ENCODE peak calls at places on chromosomes 2 and 18, in seven cellular contexts. G is A549, T is transverse colon, B is tibial nerve, M is stomach, E is SK-N-SH, N is sigmoid colon. J is an unnamed sample.

GRCh38 chr2:82013641-82014040 is 1709.1 kb upstream of the LRRTM1 start:
- DNase-seq in G (no peak), T (no peak), B (no peak), M (no peak), E (no peak), N (no peak), J (no peak)

GRCh38 chr2:237919593-237919992 is 47.2 kb upstream of the UBE2F start:
- DNase-seq in G (no peak), T (no peak), B (no peak), M (no peak), E (no peak), N (peak; percentile 60), J (no peak)

GRCh38 chr2:59630789-59631188 is 922.7 kb downstream of the BCL11A start:
- DNase-seq in G (no peak), T (no peak), B (no peak), M (no peak), E (no peak), N (no peak), J (no peak)

GRCh38 chr2:54755641-54756326 is 32.3 kb downstream of the EML6 start:
- DNase-seq in G (no peak), T (peak; percentile 28), B (no peak), M (no peak), E (no peak), N (no peak), J (no peak)

GRCh38 chr18:61852496-61852895 is 40.3 kb downstream of the RNF152 start:
- DNase-seq in G (no peak), T (no peak), B (no peak), M (no peak), E (no peak), N (no peak), J (no peak)

GRCh38 chr2:74917702-74918619 is 40.5 kb upstream of the POLE4 start:
- DNase-seq in G (peak; percentile 42), T (no peak), B (no peak), M (no peak), E (no peak), N (no peak), J (no peak)

GRCh38 chr2:15728247-15728721 is 136.6 kb downstream of the DDX1 start:
- DNase-seq in G (no peak), T (no peak), B (no peak), M (peak; percentile 3), E (no peak), N (no peak), J (no peak)

GRCh38 chr2:1496394-1496821 is 83.1 kb downstream of the TPO start:
- DNase-seq in G (no peak), T (no peak), B (peak; percentile 3), M (no peak), E (no peak), N (peak; percentile 42), J (no peak)

GRCh38 chr18:67215686-67216085 is 300.8 kb downstream of the DSEL start:
- DNase-seq in G (no peak), T (no peak), B (no peak), M (no peak), E (no peak), N (no peak), J (no peak)

GRCh38 chr2:6186332-6187100 is 494.3 kb downstream of the SOX11 start:
- DNase-seq in G (peak; percentile 88), T (peak; percentile 27), B (no peak), M (peak; percentile 38), E (no peak), N (no peak), J (no peak)

GRCh38 chr2:86413296-86414085 is 27.7 kb upstream of the KDM3A start:
- DNase-seq in G (no peak), T (no peak), B (no peak), M (no peak), E (no peak), N (no peak), J (no peak)

GRCh38 chr2:214410128-214410775 is 602 bp upstream of the VWC2L start:
- DNase-seq in G (no peak), T (no peak), B (no peak), M (no peak), E (peak; percentile 23), N (no peak), J (no peak)

GRCh38 chr18:79940814-79941472 is 10.5 kb downstream of the SLC66A2 start:
- DNase-seq in G (no peak), T (peak; percentile 8), B (no peak), M (peak; percentile 23), E (no peak), N (peak; percentile 50), J (peak; percentile 6)

GRCh38 chr2:219060821-219061791 is at the start of gene IHH:
- DNase-seq in G (peak; percentile 13), T (peak; percentile 90), B (no peak), M (peak; percentile 79), E (peak; percentile 81), N (no peak), J (no peak)

GRCh38 chr2:43010428-43011141 is 215.8 kb downstream of the ZFP36L2 start:
- DNase-seq in G (no peak), T (no peak), B (no peak), M (peak; percentile 15), E (no peak), N (no peak), J (no peak)

GRCh38 chr2:172870396-172870795 is 134.8 kb downstream of the RAPGEF4 start:
- DNase-seq in G (no peak), T (no peak), B (no peak), M (no peak), E (no peak), N (no peak), J (no peak)

GRCh38 chr2:191115801-191116200 is 35.0 kb downstream of the STAT4 start:
- DNase-seq in G (no peak), T (no peak), B (no peak), M (no peak), E (no peak), N (no peak), J (no peak)

GRCh38 chr2:71474116-71474743 is 20.9 kb downstream of the DYSF start:
- DNase-seq in G (no peak), T (no peak), B (no peak), M (no peak), E (no peak), N (no peak), J (no peak)

GRCh38 chr18:62629031-62629430 is 86.3 kb upstream of the PHLPP1 start:
- DNase-seq in G (no peak), T (no peak), B (no peak), M (no peak), E (no peak), N (no peak), J (no peak)

GRCh38 chr2:45953376-45954050 is 302.0 kb downstream of the PRKCE start:
- DNase-seq in G (no peak), T (no peak), B (no peak), M (no peak), E (no peak), N (no peak), J (no peak)

GRCh38 chr2:27990030-27990590 is 99.6 kb downstream of the BABAM2 start:
- DNase-seq in G (no peak), T (no peak), B (no peak), M (no peak), E (no peak), N (no peak), J (no peak)

GRCh38 chr2:108922141-108922915 is 66.7 kb downstream of the EDAR start:
- DNase-seq in G (no peak), T (no peak), B (no peak), M (peak; percentile 17), E (no peak), N (peak; percentile 64), J (no peak)

GRCh38 chr2:170022692-170023091 is 155.3 kb upstream of the MYO3B start:
- DNase-seq in G (peak; percentile 15), T (no peak), B (no peak), M (no peak), E (no peak), N (no peak), J (no peak)

GRCh38 chr18:75156139-75156750 is 52.7 kb downstream of the PTGR3 start:
- DNase-seq in G (no peak), T (no peak), B (no peak), M (no peak), E (no peak), N (no peak), J (no peak)
- TF ChIP-seq EP300 in G (no peak), T (no peak), B (no peak), M (no peak), E (no peak), N (no peak), J (no peak)

GRCh38 chr2:134133622-134134312 is 120.1 kb upstream of the MGAT5 start:
- DNase-seq in G (no peak), T (no peak), B (no peak), M (no peak), E (no peak), N (no peak), J (no peak)
- TF ChIP-seq EP300 in G (no peak), T (no peak), B (no peak), M (no peak), E (no peak), N (no peak), J (no peak)

GRCh38 chr2:102103992-102104871 is 38.3 kb upstream of the IL1R1 start:
- DNase-seq in G (peak; percentile 71), T (peak; percentile 70), B (peak; percentile 28), M (peak; percentile 74), E (no peak), N (peak; percentile 92), J (peak; percentile 59)
- TF ChIP-seq EP300 in G (no peak), T (no peak), B (no peak), M (no peak), E (no peak), N (no peak), J (no peak)

DNA sequence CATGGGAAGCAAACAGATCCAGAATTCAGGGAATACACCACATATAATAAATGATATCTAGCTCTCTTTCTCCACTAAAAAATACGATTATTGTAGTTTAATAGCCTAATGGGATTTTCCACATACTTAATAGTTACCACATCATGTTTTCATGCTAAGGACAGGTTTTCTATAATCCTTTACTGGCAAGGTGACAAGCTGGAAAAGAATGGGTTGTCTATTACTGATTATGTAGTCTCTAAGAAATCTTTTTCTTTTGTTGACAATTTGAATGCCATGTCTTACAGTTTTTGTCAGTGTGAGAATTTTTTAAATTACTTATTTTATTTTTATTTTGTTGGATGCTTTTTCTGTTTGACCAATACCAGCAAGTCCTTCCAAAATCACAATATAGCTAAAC is 177.8 kb downstream of the GALNT13 start:
- DNase-seq in G (no peak), T (no peak), B (no peak), M (no peak), E (no peak), N (no peak), J (no peak)
- TF ChIP-seq EP300 in G (no peak), T (no peak), B (no peak), M (no peak), E (no peak), N (no peak), J (no peak)

GRCh38 chr2:129285012-129285411 is 694.5 kb upstream of the RAB6C start:
- DNase-seq in G (no peak), T (no peak), B (no peak), M (no peak), E (no peak), N (no peak), J (no peak)

GRCh38 chr2:129277611-129278010 is 701.9 kb upstream of the RAB6C start:
- DNase-seq in G (no peak), T (no peak), B (no peak), M (no peak), E (no peak), N (no peak), J (no peak)

GRCh38 chr2:129277188-129277587 is 702.3 kb upstream of the RAB6C start:
- DNase-seq in G (no peak), T (no peak), B (no peak), M (no peak), E (no peak), N (no peak), J (no peak)

GRCh38 chr2:129281761-129282160 is 697.7 kb upstream of the RAB6C start:
- DNase-seq in G (no peak), T (no peak), B (no peak), M (no peak), E (peak; percentile 36), N (no peak), J (no peak)
- TF ChIP-seq EP300 in G (no peak), T (no peak), B (no peak), M (no peak), E (no peak), N (no peak), J (no peak)